ENCODE peak calls at places on chromosomes 16 and 17, in four cellular contexts. O is HepG2, S is K562, Z is GM12878. T is an unnamed sample.

GRCh38 chr16:55255890-55256289 is 68.1 kb upstream of the IRX6 start:
- DNase-seq in S (no peak), O (no peak), Z (no peak), T (no peak)

GRCh38 chr16:2062801-2063200 is 15.0 kb downstream of the TSC2 start:
- DNase-seq in O (no peak), Z (no peak), S (no peak), T (no peak)

GRCh38 chr17:6894206-6894528 is 62.6 kb upstream of the TEKT1 start:
- DNase-seq in Z (no peak), O (no peak), S (no peak), T (no peak)

GRCh38 chr16:11784048-11784780 is 12.8 kb downstream of the ZC3H7A start:
- DNase-seq in O (no peak), Z (no peak), S (no peak), T (no peak)

GRCh38 chr17:40598021-40598927 is 33.0 kb upstream of the CCR7 start:
- DNase-seq in O (no peak), S (no peak), Z (no peak), T (no peak)

GRCh38 chr16:379183-379960 is 2.4 kb downstream of the PGAP6 start:
- DNase-seq in O (no peak), Z (no peak), S (no peak), T (no peak)

GRCh38 chr16:20903116-20903888 is 2.7 kb downstream of the LYRM1 start:
- DNase-seq in Z (no peak), O (no peak), S (no peak), T (no peak)

GRCh38 chr17:58319181-58320162 is 9.1 kb downstream of the TSPOAP1 start:
- DNase-seq in Z (no peak), O (no peak), S (no peak), T (no peak)

GRCh38 chr16:2842340-2843000 is 12.4 kb downstream of the ZG16B start:
- DNase-seq in O (no peak), S (peak), Z (no peak), T (no peak)

GRCh38 chr17:66985838-66986237 is 21.3 kb downstream of the CACNG4 start:
- DNase-seq in O (no peak), Z (no peak), S (no peak), T (no peak)

GRCh38 chr16:83847371-83848225 is 39.8 kb downstream of the HSBP1 start:
- DNase-seq in S (no peak), O (no peak), Z (no peak), T (no peak)

GRCh38 chr17:6408271-6408670 is 26.6 kb downstream of the AIPL1 start:
- DNase-seq in O (no peak), Z (no peak), S (no peak), T (no peak)

GRCh38 chr17:75515229-75515522 is 161 bp downstream of the CASKIN2 start:
- DNase-seq in Z (no peak), S (no peak), O (no peak), T (no peak)
- TF ChIP-seq POLR2A in Z (no peak), S (no peak), O (no peak), T (peak)

DNA sequence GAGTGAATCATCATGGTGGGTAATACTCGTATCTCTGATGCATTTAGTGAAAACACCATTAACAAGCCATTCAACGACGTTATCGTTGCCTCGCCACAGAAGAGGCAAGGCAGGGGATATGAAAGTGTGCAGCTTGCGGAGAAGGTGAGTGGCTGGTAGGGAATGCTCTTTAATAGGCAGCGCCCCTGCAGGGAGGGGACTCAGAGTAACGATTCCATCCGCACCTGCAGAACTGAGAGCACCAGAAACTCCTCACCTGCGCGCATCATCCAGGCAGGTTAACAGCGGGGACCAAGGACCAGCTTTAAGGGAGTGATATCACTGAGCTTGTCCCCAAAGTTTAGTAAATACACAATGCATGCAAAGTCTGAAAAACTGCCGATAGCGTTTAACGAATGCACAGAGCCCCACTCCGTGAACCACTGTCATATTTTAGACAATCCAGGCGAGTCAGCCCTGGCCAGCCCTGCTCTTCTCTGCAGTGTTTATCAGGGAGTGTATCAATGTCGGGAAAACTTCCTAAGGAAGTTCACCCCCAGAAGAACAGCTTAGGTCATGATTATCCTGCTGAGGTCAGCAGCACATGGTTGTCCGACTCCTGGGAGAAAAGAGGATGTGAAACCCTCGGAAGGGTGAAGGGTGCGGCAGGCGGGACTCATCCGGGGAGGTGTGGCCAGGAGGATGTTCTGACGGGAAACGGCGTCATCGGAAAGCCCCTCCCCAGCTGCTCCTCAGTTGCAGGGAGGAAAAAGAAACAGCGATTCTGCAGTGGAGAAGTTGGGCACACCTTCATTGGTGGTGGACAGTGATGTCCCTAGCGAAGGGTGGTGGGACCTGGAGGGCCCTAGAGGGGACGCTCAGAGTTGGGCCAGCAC is 68.5 kb upstream of the DNAH17 start:
- DNase-seq in S (peak), O (no peak), Z (peak), T (peak)
- TF ChIP-seq RAD21 in S (no peak), O (no peak), Z (no peak), T (no peak)

GRCh38 chr16:66588981-66589713 is 9.9 kb downstream of the CMTM2 start:
- DNase-seq in Z (no peak), O (peak), S (peak), T (peak)
- TF ChIP-seq CHD4 in Z (no peak), O (no peak), S (no peak), T (no peak)

GRCh38 chr16:88422733-88423447 is 30.2 kb upstream of the ZFPM1 start:
- DNase-seq in Z (no peak), S (no peak), O (no peak), T (no peak)
- TF ChIP-seq POLR2A in Z (no peak), S (no peak), O (no peak), T (no peak)

DNA sequence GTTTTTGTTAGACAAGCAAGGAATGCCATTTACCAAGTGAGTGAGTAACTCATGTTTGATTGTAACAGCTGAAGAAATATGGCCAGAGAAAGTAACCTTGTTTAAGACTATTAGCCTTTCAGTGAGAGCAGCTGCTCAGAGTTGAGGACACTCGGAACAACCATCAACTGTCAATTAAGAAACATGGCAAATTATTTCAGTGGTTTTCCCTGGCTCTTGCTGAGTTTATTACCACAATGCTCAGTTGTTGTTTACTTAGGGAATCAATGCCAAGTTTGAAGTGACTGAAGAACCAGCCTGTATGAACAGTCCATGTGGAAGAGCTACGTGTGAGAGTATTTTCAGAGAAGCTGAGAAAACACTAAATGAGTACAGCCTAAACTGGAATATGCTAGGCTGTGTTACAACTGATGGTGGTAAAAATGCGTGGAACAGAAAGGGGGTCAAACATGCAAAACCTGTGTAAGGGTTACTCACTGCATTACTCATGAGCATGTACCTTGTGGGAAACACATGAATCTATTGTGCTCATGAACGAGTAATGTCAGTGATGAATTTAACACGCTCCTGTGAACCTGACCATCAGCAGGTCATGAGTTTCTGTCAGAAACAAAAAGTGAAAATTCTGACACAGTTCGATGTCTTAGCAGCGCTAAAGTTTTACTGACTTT is 33.7 kb downstream of the GNA13 start:
- DNase-seq in O (peak), S (no peak), Z (peak), T (peak)
- TF ChIP-seq RAD21 in O (no peak), S (no peak), Z (peak), T (no peak)

GRCh38 chr16:66275795-66276428 is 90.6 kb upstream of the CDH5 start:
- DNase-seq in S (peak), O (peak), Z (no peak), T (peak)

GRCh38 chr16:66273036-66273435 is 93.5 kb upstream of the CDH5 start:
- DNase-seq in Z (no peak), S (no peak), O (no peak), T (no peak)

GRCh38 chr16:66273644-66274334 is 92.7 kb upstream of the CDH5 start:
- DNase-seq in Z (no peak), S (no peak), O (no peak), T (peak)

GRCh38 chr16:66272461-66272860 is 94.0 kb upstream of the CDH5 start:
- DNase-seq in S (no peak), Z (no peak), O (no peak), T (no peak)

DNA sequence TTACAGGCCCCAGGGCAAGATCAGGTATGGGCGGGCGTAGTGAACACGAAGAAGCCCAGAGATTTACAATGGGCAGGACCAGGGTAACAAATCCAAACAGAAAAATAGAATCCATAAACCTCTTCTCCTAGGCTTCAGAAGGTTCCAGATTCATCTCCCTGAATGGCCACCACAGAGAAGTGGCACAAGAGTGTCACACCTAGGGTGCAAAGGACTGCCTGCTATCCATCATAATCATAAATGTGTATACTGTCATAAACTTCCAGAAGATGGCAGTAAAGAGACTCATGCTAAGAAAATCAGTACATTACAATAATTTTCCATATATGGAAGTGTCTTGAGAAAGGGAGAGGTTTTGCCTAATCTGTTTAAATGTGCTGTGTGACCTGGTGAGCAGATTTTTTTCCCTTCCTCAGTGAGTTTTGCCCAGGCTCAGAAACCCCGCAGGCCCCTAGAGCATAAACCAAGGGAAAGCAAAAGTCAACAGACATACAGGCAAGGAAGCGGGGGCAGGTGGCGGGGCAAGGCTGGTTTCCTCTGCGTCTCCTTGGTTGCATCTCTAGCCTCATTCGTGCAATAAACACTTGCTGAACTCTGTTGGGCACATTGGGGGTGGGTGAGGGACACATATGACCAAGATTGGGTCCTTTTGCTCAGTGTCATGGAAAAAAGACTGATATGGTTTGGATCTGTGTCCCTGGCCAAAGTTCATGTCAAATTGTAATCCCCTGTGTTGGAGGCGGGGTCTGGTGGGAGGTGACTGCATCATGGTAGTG is 92.0 kb upstream of the CDH5 start:
- DNase-seq in S (peak), Z (no peak), O (peak), T (peak)
- TF ChIP-seq CHD4 in S (no peak), Z (no peak), O (no peak), T (no peak)